ENCODE peak calls at places on chromosome 19, in four cellular contexts. L is left ventricle myocardium inferior, O is keratinocyte, D is uterus. H is an unnamed sample. For H3K4me1, the result is how much of the 10 kb centered on the place peaks cover.

GRCh38 chr19:45211751-45212381 is 33.3 kb downstream of the BLOC1S3 start:
- DNase-seq in L (peak), O (no peak), D (peak), H (no peak)

GRCh38 chr19:16944626-16945363 is 56.0 kb downstream of the F2RL3 start:
- DNase-seq in L (no peak), O (no peak), D (no peak), H (no peak)

GRCh38 chr19:49395581-49396407 is 7.7 kb downstream of the KASH5 start:
- DNase-seq in D (no peak), L (no peak), O (no peak), H (no peak)

GRCh38 chr19:34120846-34121639 is 51.3 kb upstream of the LSM14A start:
- DNase-seq in D (no peak), L (no peak), O (no peak), H (peak)

GRCh38 chr19:48479686-48480085 is 10.5 kb downstream of the CYTH2 start:
- DNase-seq in L (no peak), D (no peak), O (no peak), H (no peak)

GRCh38 chr19:55189424-55189823 is 9.3 kb upstream of the SYT5 start:
- DNase-seq in D (peak), O (peak), L (peak), H (no peak)

GRCh38 chr19:7515471-7516226 is at the start of gene ZNF358:
- DNase-seq in D (peak), O (no peak), L (peak), H (no peak)

GRCh38 chr19:35466259-35466658 is 18.2 kb downstream of the FFAR2 start:
- DNase-seq in L (no peak), O (no peak), D (no peak), H (no peak)

GRCh38 chr19:39031368-39032163 is 783 bp downstream of the FBXO27 start:
- DNase-seq in D (peak), L (peak), O (peak), H (peak)

GRCh38 chr19:48745208-48745995 is 1.3 kb downstream of the IZUMO1 start:
- DNase-seq in D (no peak), L (no peak), O (no peak), H (peak)

GRCh38 chr19:29714953-29715694 is at the start of gene C19orf12:
- DNase-seq in O (no peak), L (peak), D (peak), H (peak)

GRCh38 chr19:3068071-3068470 is 5.8 kb upstream of the TLE5 start:
- DNase-seq in D (no peak), L (no peak), O (no peak), H (no peak)

GRCh38 chr19:40216777-40217026 is 1.5 kb downstream of the TTC9B start:
- DNase-seq in O (no peak), L (no peak), D (no peak), H (no peak)

GRCh38 chr19:8580710-8581281 is 3.6 kb upstream of the MYO1F start:
- DNase-seq in L (peak), D (peak), O (no peak), H (peak)

GRCh38 chr19:40365613-40366401 is 17.3 kb downstream of the PLD3 start:
- DNase-seq in O (no peak), D (peak), L (peak), H (peak)

GRCh38 chr19:43527860-43528622 is 1.0 kb upstream of the ETHE1 start:
- DNase-seq in O (no peak), L (no peak), D (peak), H (no peak)

GRCh38 chr19:23762884-23763711 is 4.4 kb upstream of the ZNF681 start:
- DNase-seq in D (peak), L (peak), O (no peak), H (peak)

GRCh38 chr19:46471116-46471733 is at the start of gene PNMA8A:
- DNase-seq in O (no peak), L (peak), D (peak), H (no peak)

GRCh38 chr19:45477713-45478453 is 10.1 kb downstream of the FOSB start:
- DNase-seq in L (no peak), D (no peak), O (peak), H (no peak)

GRCh38 chr19:58277748-58278147 is 1.0 kb upstream of the ZNF8 start:
- DNase-seq in L (no peak), O (no peak), D (no peak), H (no peak)

GRCh38 chr19:58278156-58279041 is at the start of gene ZNF8:
- DNase-seq in L (peak), D (peak), O (peak), H (peak)

GRCh38 chr19:58275564-58275963 is 3.2 kb upstream of the ZNF8 start:
- DNase-seq in D (no peak), L (no peak), O (no peak), H (no peak)

GRCh38 chr19:58279042-58279924 is 528 bp downstream of the ZNF8 start:
- DNase-seq in O (no peak), D (peak), L (peak), H (peak)

GRCh38 chr19:58277197-58277596 is 1.6 kb upstream of the ZNF8 start:
- DNase-seq in O (no peak), L (no peak), D (no peak), H (no peak)
- TF ChIP-seq CTCF in O (no peak), L (no peak), D (no peak), H (no peak)

GRCh38 chr19:4575978-4576933 is 16.8 kb upstream of the SEMA6B start:
- DNase-seq in D (peak), O (no peak), L (peak), H (peak)

GRCh38 chr19:4573682-4574081 is 14.2 kb upstream of the SEMA6B start:
- DNase-seq in O (no peak), D (no peak), L (no peak), H (no peak)

GRCh38 chr19:4577020-4577782 is 17.7 kb upstream of the SEMA6B start:
- DNase-seq in O (no peak), L (no peak), D (no peak), H (no peak)

GRCh38 chr19:4578552-4579248 is 19.2 kb upstream of the SEMA6B start:
- DNase-seq in O (no peak), L (no peak), D (no peak), H (no peak)

GRCh38 chr19:4575267-4575793 is 15.8 kb upstream of the SEMA6B start:
- DNase-seq in L (peak), D (peak), O (peak), H (no peak)
- H3K27ac ChIP-seq in L (peak), D (peak), O (peak), H (no peak)

GRCh38 chr19:1252818-1253513 is 4.6 kb downstream of the MIDN start:
- DNase-seq in L (peak), D (peak), O (no peak), H (peak)
- H3K4me1 ChIP-seq in L (half or more), D (under half), O (under half), H (under half)

GRCh38 chr19:19335408-19336158 is 15.0 kb downstream of the MAU2 start:
- DNase-seq in L (no peak), O (no peak), D (no peak), H (no peak)
- TF ChIP-seq CTCF in L (no peak), O (no peak), D (no peak), H (no peak)

DNA sequence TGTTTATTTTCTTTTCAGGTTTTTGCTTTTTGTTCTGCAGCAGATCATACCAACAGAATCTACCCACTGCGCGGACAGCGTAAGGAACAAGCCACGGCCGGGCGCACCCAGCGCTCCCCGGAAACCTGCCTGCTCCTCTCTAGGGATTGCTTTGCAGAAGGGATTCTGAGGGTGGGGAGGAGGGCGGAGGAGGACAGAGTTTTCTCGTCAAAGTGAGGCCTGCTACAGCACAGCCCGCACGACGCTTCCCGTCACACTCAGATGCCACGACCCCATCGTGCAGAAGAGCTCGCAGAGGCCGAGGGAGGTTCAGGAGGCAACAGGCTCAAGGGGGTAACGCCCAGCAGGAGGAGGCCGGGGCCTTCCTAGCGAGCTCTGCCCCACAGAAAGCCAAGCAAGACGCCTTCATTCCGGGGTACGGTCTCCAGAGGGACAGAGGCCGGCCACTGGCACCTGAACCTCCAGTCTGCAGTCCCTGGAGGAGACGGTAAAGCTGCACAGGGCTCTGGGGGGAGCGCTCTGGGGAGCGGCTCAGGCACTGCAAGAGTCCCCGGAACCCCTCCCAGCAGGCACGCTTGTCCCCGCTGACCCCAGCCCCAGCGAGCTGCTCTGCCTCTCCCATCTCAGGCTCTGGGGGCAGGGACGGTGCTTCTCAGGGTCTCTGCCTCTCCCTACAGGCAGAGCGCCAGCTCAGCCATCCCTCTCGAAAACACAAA is 6.9 kb downstream of the REXO1 start:
- DNase-seq in D (no peak), O (no peak), L (no peak), H (no peak)
- H3K27ac ChIP-seq in D (peak), O (peak), L (peak), H (no peak)

GRCh38 chr19:10966809-10967208 is 6.0 kb downstream of the SMARCA4 start:
- DNase-seq in L (no peak), O (no peak), D (no peak), H (no peak)

GRCh38 chr19:10964903-10965302 is 4.1 kb downstream of the SMARCA4 start:
- DNase-seq in D (no peak), O (no peak), L (no peak), H (no peak)

GRCh38 chr19:10962863-10963262 is 2.0 kb downstream of the SMARCA4 start:
- DNase-seq in D (no peak), O (no peak), L (no peak), H (no peak)

GRCh38 chr19:10963865-10964264 is 3.0 kb downstream of the SMARCA4 start:
- DNase-seq in D (no peak), O (no peak), L (no peak), H (no peak)

DNA sequence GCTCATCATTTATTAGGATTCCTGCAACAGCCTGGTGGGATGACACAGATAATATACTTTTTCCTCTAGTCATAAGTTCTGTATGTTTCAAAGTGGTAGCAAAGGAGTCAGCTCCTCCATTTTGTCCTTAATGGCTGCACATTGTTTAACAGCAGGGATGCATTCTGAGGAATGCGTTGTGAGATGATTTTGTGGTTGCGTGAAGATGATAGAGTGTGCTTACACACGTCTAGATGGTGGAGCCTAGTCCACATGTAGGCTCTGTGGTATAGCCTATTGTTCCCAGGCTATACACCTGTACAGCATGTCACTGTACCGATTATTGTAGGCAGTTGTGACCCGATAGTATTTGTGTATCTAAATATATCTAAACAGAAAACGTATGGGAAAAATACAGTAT is 4.6 kb downstream of the SMARCA4 start:
- DNase-seq in D (no peak), L (no peak), O (no peak), H (no peak)
- H3K4me1 ChIP-seq in D (under half), L (under half), O (under half), H (under half)

GRCh38 chr19:13846533-13847032 is 30.4 kb upstream of the NANOS3 start:
- DNase-seq in O (no peak), L (peak), D (peak), H (peak)

GRCh38 chr19:13847900-13848677 is 28.8 kb upstream of the NANOS3 start:
- DNase-seq in O (no peak), L (no peak), D (no peak), H (no peak)

GRCh38 chr19:13848811-13849241 is 28.1 kb upstream of the NANOS3 start:
- DNase-seq in O (no peak), D (no peak), L (no peak), H (no peak)

GRCh38 chr19:13849277-13849676 is 27.7 kb upstream of the NANOS3 start:
- DNase-seq in O (no peak), D (no peak), L (no peak), H (no peak)

GRCh38 chr19:13847033-13847899 is 29.7 kb upstream of the NANOS3 start:
- DNase-seq in L (peak), D (peak), O (no peak), H (peak)
- TF ChIP-seq CTCF in L (peak), D (no peak), O (no peak), H (no peak)

DNA sequence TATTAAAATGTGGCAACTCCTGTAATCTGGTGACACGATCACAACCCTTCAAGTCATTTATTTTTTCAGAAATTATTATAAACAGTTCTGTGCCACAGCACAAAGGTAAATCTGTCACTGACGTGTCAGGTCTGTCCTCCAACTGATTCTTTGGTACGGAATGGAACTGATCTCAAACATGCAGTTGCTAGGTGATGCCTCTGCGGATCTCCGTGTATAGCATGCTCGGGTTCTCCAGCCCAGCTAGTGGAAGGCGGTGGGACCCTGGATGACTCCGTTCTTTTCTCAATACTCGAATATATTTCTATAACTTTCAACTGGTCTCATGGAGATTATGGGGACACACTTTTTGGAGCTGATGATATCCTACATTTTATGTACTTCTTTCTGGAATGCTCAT is 11.0 kb downstream of the RANBP3 start:
- DNase-seq in D (no peak), O (no peak), L (no peak), H (no peak)
- H3K27ac ChIP-seq in D (no peak), O (no peak), L (peak), H (no peak)

GRCh38 chr19:14476663-14477401 is 1.7 kb upstream of the PTGER1 start:
- DNase-seq in O (peak), L (no peak), D (no peak), H (peak)

GRCh38 chr19:14479309-14479984 is 4.3 kb upstream of the PTGER1 start:
- DNase-seq in L (no peak), O (no peak), D (no peak), H (no peak)

GRCh38 chr19:14476307-14476662 is 1.1 kb upstream of the PTGER1 start:
- DNase-seq in L (no peak), D (no peak), O (no peak), H (no peak)

GRCh38 chr19:14477417-14478112 is 2.4 kb upstream of the PTGER1 start:
- DNase-seq in D (no peak), L (no peak), O (no peak), H (no peak)

DNA sequence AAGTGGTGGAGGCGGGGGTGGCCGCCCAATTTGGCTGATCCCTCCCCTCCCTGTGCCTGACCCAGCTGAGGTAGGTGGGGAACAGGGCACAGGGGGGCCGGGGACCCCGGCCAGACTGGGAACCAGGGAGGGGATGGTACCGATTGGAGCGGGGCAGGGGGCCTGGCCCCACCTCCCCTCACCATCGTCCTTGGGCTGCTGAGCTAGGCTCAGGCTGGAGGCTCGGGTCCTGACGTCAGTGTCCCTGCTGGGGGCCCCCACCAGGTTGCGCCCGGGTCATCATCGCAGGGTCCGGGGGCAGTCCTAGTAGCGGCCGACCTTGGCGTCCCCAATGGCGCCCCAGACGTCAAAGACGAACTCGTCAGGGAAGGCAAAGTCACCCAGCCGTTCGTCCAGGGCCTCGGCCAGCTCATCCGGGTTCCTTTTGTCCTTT is 3.0 kb upstream of the PTGER1 start:
- DNase-seq in O (no peak), D (no peak), L (no peak), H (no peak)
- H3K4me1 ChIP-seq in O (under half), D (under half), L (under half), H (under half)